ENCODE peak calls at places on chromosome 18, in four cellular contexts. One of them, this sample, is unnamed.

GRCh38 chr18:77071711-77072292 is 60.8 kb downstream of the MBP start:
- DNase-seq in cardiac muscle cell: no peak
- DNase-seq in SK-N-MC: no peak
- DNase-seq in transverse colon: no peak
- DNase-seq in this sample: no peak

GRCh38 chr18:8763611-8764010 is 58.3 kb downstream of the MTCL1 start:
- DNase-seq in cardiac muscle cell: no peak
- DNase-seq in SK-N-MC: no peak
- DNase-seq in transverse colon: no peak
- DNase-seq in this sample: no peak

GRCh38 chr18:79953921-79954651 is 2.6 kb upstream of the SLC66A2 start:
- DNase-seq in cardiac muscle cell: no peak
- DNase-seq in SK-N-MC: no peak
- DNase-seq in transverse colon: peak; percentile 83
- DNase-seq in this sample: no peak

GRCh38 chr18:7808054-7808453 is 240.9 kb downstream of the PTPRM start:
- DNase-seq in cardiac muscle cell: no peak
- DNase-seq in SK-N-MC: no peak
- DNase-seq in transverse colon: no peak
- DNase-seq in this sample: no peak

GRCh38 chr18:11676867-11677266 is 12.2 kb upstream of the GNAL start:
- DNase-seq in cardiac muscle cell: no peak
- DNase-seq in SK-N-MC: no peak
- DNase-seq in transverse colon: no peak
- DNase-seq in this sample: no peak

GRCh38 chr18:8786766-8787670 is 81.7 kb downstream of the MTCL1 start:
- DNase-seq in cardiac muscle cell: no peak
- DNase-seq in SK-N-MC: no peak
- DNase-seq in transverse colon: peak; percentile 48
- DNase-seq in this sample: no peak

GRCh38 chr18:51890762-51891161 is 449.2 kb upstream of the DCC start:
- DNase-seq in cardiac muscle cell: no peak
- DNase-seq in SK-N-MC: no peak
- DNase-seq in transverse colon: peak; percentile 49
- DNase-seq in this sample: no peak

GRCh38 chr18:54280206-54280550 is 10.9 kb downstream of the POLI start:
- DNase-seq in cardiac muscle cell: no peak
- DNase-seq in SK-N-MC: no peak
- DNase-seq in transverse colon: no peak
- DNase-seq in this sample: no peak

GRCh38 chr18:14900435-14900834 is 152.5 kb downstream of the ANKRD30B start:
- DNase-seq in cardiac muscle cell: no peak
- DNase-seq in SK-N-MC: no peak
- DNase-seq in transverse colon: no peak
- DNase-seq in this sample: no peak

GRCh38 chr18:62018761-62019041 is 125.9 kb upstream of the RNF152 start:
- DNase-seq in cardiac muscle cell: no peak
- DNase-seq in SK-N-MC: no peak
- DNase-seq in transverse colon: no peak
- DNase-seq in this sample: no peak

GRCh38 chr18:10284571-10285282 is 169.7 kb upstream of the APCDD1 start:
- DNase-seq in cardiac muscle cell: no peak
- DNase-seq in SK-N-MC: no peak
- DNase-seq in transverse colon: no peak
- DNase-seq in this sample: no peak

GRCh38 chr18:9297007-9297393 is 37.6 kb upstream of the TWSG1 start:
- DNase-seq in cardiac muscle cell: no peak
- DNase-seq in SK-N-MC: no peak
- DNase-seq in transverse colon: no peak
- DNase-seq in this sample: no peak

GRCh38 chr18:79720359-79720733 is 40.7 kb downstream of the CTDP1 start:
- DNase-seq in cardiac muscle cell: no peak
- DNase-seq in SK-N-MC: no peak
- DNase-seq in transverse colon: no peak
- DNase-seq in this sample: no peak

GRCh38 chr18:45562567-45563479 is 52.5 kb upstream of the SLC14A2 start:
- DNase-seq in cardiac muscle cell: no peak
- DNase-seq in SK-N-MC: no peak
- DNase-seq in transverse colon: peak; percentile 23
- DNase-seq in this sample: no peak

GRCh38 chr18:56351911-56352502 is 286.4 kb downstream of the TXNL1 start:
- DNase-seq in cardiac muscle cell: no peak
- DNase-seq in SK-N-MC: no peak
- DNase-seq in transverse colon: no peak
- DNase-seq in this sample: peak; percentile 24

GRCh38 chr18:60053747-60054304 is 154.0 kb downstream of the PMAIP1 start:
- DNase-seq in cardiac muscle cell: peak; percentile 2
- DNase-seq in SK-N-MC: no peak
- DNase-seq in transverse colon: no peak
- DNase-seq in this sample: no peak

GRCh38 chr18:2881088-2881487 is 34.3 kb downstream of the EMILIN2 start:
- DNase-seq in cardiac muscle cell: no peak
- DNase-seq in SK-N-MC: no peak
- DNase-seq in transverse colon: no peak
- DNase-seq in this sample: no peak

GRCh38 chr18:77114564-77115391 is 17.8 kb downstream of the MBP start:
- DNase-seq in cardiac muscle cell: no peak
- DNase-seq in SK-N-MC: no peak
- DNase-seq in transverse colon: peak; percentile 83
- DNase-seq in this sample: no peak

GRCh38 chr18:62281684-62282083 is 43.4 kb upstream of the TNFRSF11A start:
- DNase-seq in cardiac muscle cell: no peak
- DNase-seq in SK-N-MC: no peak
- DNase-seq in transverse colon: no peak
- DNase-seq in this sample: no peak

GRCh38 chr18:77110936-77111335 is 21.6 kb downstream of the MBP start:
- DNase-seq in cardiac muscle cell: no peak
- DNase-seq in SK-N-MC: no peak
- DNase-seq in transverse colon: no peak
- DNase-seq in this sample: no peak

GRCh38 chr18:10476430-10476829 is 22.0 kb downstream of the APCDD1 start:
- DNase-seq in cardiac muscle cell: no peak
- DNase-seq in SK-N-MC: peak; percentile 92
- DNase-seq in transverse colon: no peak
- DNase-seq in this sample: no peak

GRCh38 chr18:78939105-78939504 is 40.5 kb upstream of the SALL3 start:
- DNase-seq in cardiac muscle cell: no peak
- DNase-seq in SK-N-MC: no peak
- DNase-seq in transverse colon: no peak
- DNase-seq in this sample: no peak

GRCh38 chr18:70469916-70470315 is 181.1 kb downstream of the SOCS6 start:
- DNase-seq in cardiac muscle cell: peak; percentile 27
- DNase-seq in SK-N-MC: no peak
- DNase-seq in transverse colon: no peak
- DNase-seq in this sample: peak; percentile 18

GRCh38 chr18:55763298-55763697 is 175.3 kb upstream of the TCF4 start:
- DNase-seq in cardiac muscle cell: no peak
- DNase-seq in SK-N-MC: no peak
- DNase-seq in transverse colon: no peak
- DNase-seq in this sample: no peak

GRCh38 chr18:41745166-41746049 is 209.6 kb upstream of the PIK3C3 start:
- DNase-seq in cardiac muscle cell: peak; percentile 77
- DNase-seq in SK-N-MC: no peak
- DNase-seq in transverse colon: peak; percentile 23
- DNase-seq in this sample: peak; percentile 66

GRCh38 chr18:38884050-38884449 is 1318.5 kb upstream of the CELF4 start:
- DNase-seq in cardiac muscle cell: peak; percentile 8
- DNase-seq in SK-N-MC: no peak
- DNase-seq in transverse colon: no peak
- DNase-seq in this sample: no peak

GRCh38 chr18:24018299-24018910 is 3.9 kb downstream of the TTC39C start:
- DNase-seq in cardiac muscle cell: no peak
- DNase-seq in SK-N-MC: no peak
- DNase-seq in transverse colon: no peak
- DNase-seq in this sample: no peak
- H3K27ac ChIP-seq in cardiac muscle cell: no peak overlapping the region
- H3K27ac ChIP-seq in SK-N-MC: no peak overlapping the region
- H3K27ac ChIP-seq in transverse colon: no peak overlapping the region
- H3K27ac ChIP-seq in this sample: no peak overlapping the region

GRCh38 chr18:74446178-74446577 is 10.9 kb downstream of the DIPK1C start:
- DNase-seq in cardiac muscle cell: no peak
- DNase-seq in SK-N-MC: no peak
- DNase-seq in transverse colon: no peak
- DNase-seq in this sample: no peak

GRCh38 chr18:74445585-74445984 is 11.5 kb downstream of the DIPK1C start:
- DNase-seq in cardiac muscle cell: no peak
- DNase-seq in SK-N-MC: no peak
- DNase-seq in transverse colon: no peak
- DNase-seq in this sample: no peak

GRCh38 chr18:74446631-74447403 is 10.3 kb downstream of the DIPK1C start:
- DNase-seq in cardiac muscle cell: no peak
- DNase-seq in SK-N-MC: no peak
- DNase-seq in transverse colon: no peak
- DNase-seq in this sample: no peak

GRCh38 chr18:74450626-74451025 is 6.5 kb downstream of the DIPK1C start:
- DNase-seq in cardiac muscle cell: no peak
- DNase-seq in SK-N-MC: no peak
- DNase-seq in transverse colon: no peak
- DNase-seq in this sample: no peak

DNA sequence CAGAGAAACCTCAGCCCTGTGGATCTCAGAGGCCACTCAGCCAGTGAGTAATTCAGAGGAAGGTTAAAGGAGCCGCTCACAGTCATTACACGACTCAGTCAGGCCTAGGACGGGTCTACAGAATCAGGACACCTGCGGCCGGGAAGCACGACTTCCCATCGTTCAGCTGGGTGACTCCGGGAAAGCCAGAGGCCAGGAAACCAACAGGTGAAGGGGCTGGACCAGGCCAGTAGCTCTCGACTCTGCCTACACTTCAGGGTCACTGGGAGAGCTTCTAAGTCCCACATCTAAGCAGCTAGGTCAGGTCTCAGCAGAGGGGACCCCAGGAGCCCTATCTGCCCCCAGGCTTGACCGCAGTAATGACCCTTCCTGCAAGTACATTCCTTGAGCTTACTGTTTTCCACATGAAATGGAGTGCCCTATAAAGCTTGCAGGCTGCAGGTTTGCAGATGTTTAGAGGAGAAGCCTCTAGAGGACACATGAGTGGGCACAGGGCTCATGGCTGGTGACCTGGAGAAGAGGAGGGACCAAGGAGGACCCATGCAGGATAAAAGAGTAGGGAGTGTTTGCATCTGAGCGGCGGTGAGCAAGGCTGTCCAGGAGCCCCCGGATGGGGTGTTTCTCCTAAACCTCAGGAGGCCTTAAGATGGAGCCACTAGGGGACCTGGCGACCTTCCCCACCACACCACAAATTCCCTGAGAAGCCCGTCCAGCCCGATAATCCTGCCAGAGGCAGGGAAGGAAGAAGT is 9.5 kb downstream of the DIPK1C start:
- DNase-seq in cardiac muscle cell: no peak
- DNase-seq in SK-N-MC: no peak
- DNase-seq in transverse colon: no peak
- DNase-seq in this sample: no peak
- H3K4me3 ChIP-seq in cardiac muscle cell: no peak overlapping the region
- H3K4me3 ChIP-seq in SK-N-MC: no peak overlapping the region
- H3K4me3 ChIP-seq in transverse colon: no peak overlapping the region
- H3K4me3 ChIP-seq in this sample: no peak overlapping the region

DNA sequence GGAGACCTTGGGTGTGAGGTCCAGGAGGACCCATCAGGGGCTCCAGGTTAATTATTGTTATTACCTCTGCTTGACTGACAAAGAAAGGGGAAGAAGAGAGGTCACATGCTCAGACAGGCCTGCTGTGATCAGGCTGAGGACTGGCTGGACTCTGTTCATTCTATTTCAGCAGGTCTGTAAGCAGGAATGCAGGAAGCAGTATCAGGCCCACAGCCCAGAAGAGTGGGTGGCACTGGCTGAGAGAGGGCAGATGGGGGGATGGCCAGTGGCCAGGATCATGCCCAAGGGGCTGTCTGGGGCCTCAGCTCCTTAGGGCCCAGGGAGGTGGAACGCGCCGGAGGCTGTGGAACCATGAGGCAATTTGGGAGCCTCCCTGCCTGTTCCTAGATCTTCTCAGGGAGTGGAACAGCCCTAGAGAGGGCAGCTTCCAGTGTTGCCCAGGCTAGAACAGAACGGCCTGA is 43.7 kb upstream of the ZBTB7C start:
- DNase-seq in cardiac muscle cell: peak; percentile 15
- DNase-seq in SK-N-MC: no peak
- DNase-seq in transverse colon: no peak
- DNase-seq in this sample: no peak
- H3K27ac ChIP-seq in cardiac muscle cell: no peak overlapping the region
- H3K27ac ChIP-seq in SK-N-MC: no peak overlapping the region
- H3K27ac ChIP-seq in transverse colon: no peak overlapping the region
- H3K27ac ChIP-seq in this sample: no peak overlapping the region

GRCh38 chr18:22165603-22166069 is 3.8 kb upstream of the GATA6 start:
- DNase-seq in cardiac muscle cell: peak; percentile 39
- DNase-seq in SK-N-MC: no peak
- DNase-seq in transverse colon: no peak
- DNase-seq in this sample: no peak
- H3K4me3 ChIP-seq in cardiac muscle cell: peak overlapping the region; percentile 94
- H3K4me3 ChIP-seq in SK-N-MC: no peak overlapping the region
- H3K4me3 ChIP-seq in transverse colon: peak overlapping the region; percentile 77
- H3K4me3 ChIP-seq in this sample: no peak overlapping the region

DNA sequence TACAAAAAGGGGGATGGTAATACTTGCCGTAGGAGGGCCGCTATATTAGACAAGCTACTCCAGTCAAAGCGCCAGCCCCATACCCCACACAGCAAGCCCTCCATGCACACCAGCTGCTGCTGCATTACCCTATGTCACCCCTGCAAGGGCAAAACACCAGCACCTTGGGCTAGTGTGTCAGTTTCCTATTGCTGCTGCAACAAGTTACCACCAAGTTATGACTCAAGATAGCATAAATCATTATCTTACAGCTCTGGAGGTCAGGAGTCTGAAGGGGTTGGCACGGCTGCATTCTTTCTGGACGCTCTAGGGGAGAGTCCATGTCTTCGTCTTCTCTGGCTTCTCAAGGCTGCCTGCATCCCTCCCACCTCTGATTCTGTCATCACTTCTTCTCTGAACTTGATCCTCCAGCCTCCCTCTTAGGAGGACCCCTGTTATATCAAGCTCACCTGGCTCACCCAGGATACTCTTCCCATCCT is 88.6 kb upstream of the ACAA2 start:
- DNase-seq in cardiac muscle cell: no peak
- DNase-seq in SK-N-MC: no peak
- DNase-seq in transverse colon: no peak
- DNase-seq in this sample: no peak
- H3K27ac ChIP-seq in cardiac muscle cell: no peak overlapping the region
- H3K27ac ChIP-seq in SK-N-MC: no peak overlapping the region
- H3K27ac ChIP-seq in transverse colon: no peak overlapping the region
- H3K27ac ChIP-seq in this sample: no peak overlapping the region

GRCh38 chr18:32469190-32469611 is 1.5 kb downstream of the GAREM1 start:
- DNase-seq in cardiac muscle cell: peak; percentile 62
- DNase-seq in SK-N-MC: no peak
- DNase-seq in transverse colon: peak; percentile 41
- DNase-seq in this sample: no peak
- H3K4me3 ChIP-seq in cardiac muscle cell: peak overlapping the region; percentile 100
- H3K4me3 ChIP-seq in SK-N-MC: peak overlapping the region; percentile 84
- H3K4me3 ChIP-seq in transverse colon: peak overlapping the region; percentile 52
- H3K4me3 ChIP-seq in this sample: no peak overlapping the region